ENCODE peak calls at places on chromosomes 3 and 15, in six cellular contexts. B is stimulated activated CD8-positive, alpha-beta memory T cell treated with anti-CD3 and anti-CD28 coated beads, Interleukin-7, amount 100 ng/mL, for 4 hours; T is AG09319; V is HFF-Myc; J is iris pigment epithelial cell; W is amygdala. S is an unnamed sample.

GRCh38 chr3:79392479-79392878 is 375.3 kb downstream of the ROBO1 start:
- DNase-seq in B (no peak), T (no peak), V (no peak), J (peak; percentile 48), W (no peak), S (no peak)

GRCh38 chr3:100650651-100651611 is 41.5 kb downstream of the ADGRG7 start:
- DNase-seq in B (no peak), T (no peak), V (no peak), J (peak; percentile 81), W (no peak), S (peak; percentile 25)

GRCh38 chr3:74269689-74270088 is 344.8 kb downstream of the CNTN3 start:
- DNase-seq in B (no peak), T (no peak), V (no peak), J (no peak), W (no peak), S (no peak)

GRCh38 chr3:16085884-16086608 is 88.4 kb upstream of the GALNT15 start:
- DNase-seq in B (no peak), T (no peak), V (no peak), J (peak; percentile 85), W (peak; percentile 57), S (no peak)

GRCh38 chr3:189630667-189631372 is 369 bp upstream of the TP63 start:
- DNase-seq in B (no peak), T (no peak), V (no peak), J (peak; percentile 6), W (no peak), S (no peak)

GRCh38 chr15:85652457-85652856 is 142.3 kb downstream of the KLHL25 start:
- DNase-seq in B (no peak), T (no peak), V (no peak), J (no peak), W (no peak), S (no peak)

GRCh38 chr3:32460031-32460749 is 42.5 kb downstream of the CMTM6 start:
- DNase-seq in B (peak; percentile 38), T (no peak), V (no peak), J (no peak), W (no peak), S (no peak)

GRCh38 chr3:197149528-197149927 is 119.9 kb upstream of the MELTF start:
- DNase-seq in B (no peak), T (no peak), V (no peak), J (no peak), W (no peak), S (no peak)

GRCh38 chr3:113148307-113148703 is 63.1 kb upstream of the BOC start:
- DNase-seq in B (no peak), T (no peak), V (no peak), J (no peak), W (no peak), S (no peak)

GRCh38 chr3:64063207-64063981 is 40.1 kb upstream of the PSMD6 start:
- DNase-seq in B (no peak), T (no peak), V (no peak), J (peak; percentile 79), W (no peak), S (no peak)

GRCh38 chr15:28109626-28110415 is 10.7 kb upstream of the OCA2 start:
- DNase-seq in B (no peak), T (no peak), V (no peak), J (no peak), W (no peak), S (no peak)

GRCh38 chr15:64620991-64621495 is 154.3 kb downstream of the RBPMS2 start:
- DNase-seq in B (no peak), T (no peak), V (no peak), J (no peak), W (no peak), S (no peak)

GRCh38 chr3:194397757-194398312 is 1.2 kb downstream of the GP5 start:
- DNase-seq in B (peak; percentile 10), T (no peak), V (no peak), J (no peak), W (no peak), S (no peak)

GRCh38 chr3:177921153-177921552 is 615.1 kb upstream of the KCNMB2 start:
- DNase-seq in B (no peak), T (no peak), V (no peak), J (no peak), W (no peak), S (no peak)

GRCh38 chr3:105883798-105884377 is 15.1 kb upstream of the CBLB start:
- DNase-seq in B (no peak), T (no peak), V (no peak), J (no peak), W (no peak), S (no peak)

GRCh38 chr15:65981837-65982696 is 112.8 kb downstream of the RAB11A start:
- DNase-seq in B (peak; percentile 68), T (no peak), V (no peak), J (no peak), W (no peak), S (no peak)